ENCODE peak calls at places on chromosomes 1 and 21, in ten cellular contexts. S, C, W, R, L, M, D, G, Q and J are unnamed samples.
A peak's percentile ranks its signal among the peaks of the same experiment; 100 is the strongest.

GRCh38 chr1:96698332-96698983 is 23.1 kb upstream of the PTBP2 start:
- DNase-seq in D (no peak), W (no peak), Q (no peak), S (peak; percentile 52), M (no peak), G (no peak), L (no peak), R (no peak), C (no peak), J (no peak)

GRCh38 chr1:248886237-248886895 is 19.7 kb upstream of the PGBD2 start:
- DNase-seq in Q (no peak), R (no peak), L (peak; percentile 57), S (peak; percentile 48), C (no peak), G (no peak), W (no peak), D (no peak), M (no peak), J (no peak)

GRCh38 chr21:43343095-43343991 is 83.6 kb downstream of the SIK1 start:
- DNase-seq in S (no peak), M (peak; percentile 87), Q (peak; percentile 90), L (no peak), W (peak; percentile 92), C (no peak), G (no peak), R (no peak), D (peak; percentile 91), J (peak; percentile 86)

GRCh38 chr1:55061706-55062321 is 22.5 kb downstream of the PCSK9 start:
- DNase-seq in M (no peak), C (no peak), L (no peak), Q (no peak), G (no peak), D (no peak), W (no peak), R (no peak), S (no peak), J (no peak)

GRCh38 chr1:174405219-174405618 is 42.5 kb upstream of the GPR52 start:
- DNase-seq in C (no peak), G (no peak), R (no peak), S (no peak), L (no peak), Q (no peak), W (no peak), M (no peak), D (no peak), J (no peak)

GRCh38 chr1:46044116-46044515 is 88.3 kb downstream of the PIK3R3 start:
- DNase-seq in G (no peak), Q (no peak), R (no peak), W (no peak), S (no peak), C (no peak), D (no peak), M (no peak), L (no peak), J (no peak)

GRCh38 chr1:94866178-94866822 is 46.1 kb downstream of the SLC44A3 start:
- DNase-seq in W (no peak), R (no peak), L (no peak), M (no peak), C (no peak), D (no peak), Q (no peak), G (no peak), S (peak; percentile 86), J (no peak)

GRCh38 chr21:32364801-32365200 is 28.0 kb downstream of the URB1 start:
- DNase-seq in C (no peak), Q (no peak), M (no peak), L (no peak), W (no peak), R (no peak), G (no peak), D (no peak), S (no peak), J (no peak)

GRCh38 chr21:27085387-27085786 is 118.5 kb upstream of the ADAMTS5 start:
- DNase-seq in L (no peak), R (no peak), S (no peak), M (no peak), C (no peak), D (no peak), W (no peak), Q (no peak), G (no peak), J (no peak)

GRCh38 chr1:64163972-64164371 is 39.5 kb upstream of the UBE2U start:
- DNase-seq in C (no peak), G (no peak), M (no peak), D (no peak), S (peak; percentile 64), R (peak; percentile 37), W (no peak), Q (no peak), L (peak; percentile 49), J (no peak)

GRCh38 chr1:23446644-23447310 is 22.2 kb upstream of the TCEA3 start:
- DNase-seq in M (no peak), W (no peak), D (no peak), L (no peak), C (no peak), G (no peak), R (no peak), Q (no peak), S (no peak), J (no peak)
- H3K4me1 ChIP-seq in M (peaks cover 12% of the 10 kb centered on the region), W (peaks cover 8% of the 10 kb centered on the region), D (peaks cover 26% of the 10 kb centered on the region), L (no peaks in the 10 kb centered on the region), C (peaks cover 11% of the 10 kb centered on the region), G (no peaks in the 10 kb centered on the region), R (no peaks in the 10 kb centered on the region), Q (peaks cover 11% of the 10 kb centered on the region), S (peaks cover 3% of the 10 kb centered on the region), J (no peaks in the 10 kb centered on the region)

GRCh38 chr1:180235502-180236239 is 5.6 kb downstream of the LHX4 start:
- DNase-seq in M (no peak), G (no peak), S (no peak), Q (no peak), W (no peak), D (no peak), R (no peak), L (no peak), C (no peak), J (no peak)

GRCh38 chr1:180232521-180233043 is 2.5 kb downstream of the LHX4 start:
- DNase-seq in M (no peak), D (no peak), G (no peak), C (no peak), S (no peak), W (no peak), Q (no peak), R (no peak), L (no peak), J (no peak)

GRCh38 chr1:180235077-180235501 is 5.0 kb downstream of the LHX4 start:
- DNase-seq in R (no peak), W (no peak), L (no peak), M (no peak), D (no peak), Q (no peak), S (no peak), G (no peak), C (no peak), J (no peak)

GRCh38 chr1:180233191-180234011 is 3.3 kb downstream of the LHX4 start:
- DNase-seq in M (no peak), D (no peak), L (no peak), S (no peak), Q (no peak), W (no peak), G (no peak), C (no peak), R (no peak), J (no peak)

DNA sequence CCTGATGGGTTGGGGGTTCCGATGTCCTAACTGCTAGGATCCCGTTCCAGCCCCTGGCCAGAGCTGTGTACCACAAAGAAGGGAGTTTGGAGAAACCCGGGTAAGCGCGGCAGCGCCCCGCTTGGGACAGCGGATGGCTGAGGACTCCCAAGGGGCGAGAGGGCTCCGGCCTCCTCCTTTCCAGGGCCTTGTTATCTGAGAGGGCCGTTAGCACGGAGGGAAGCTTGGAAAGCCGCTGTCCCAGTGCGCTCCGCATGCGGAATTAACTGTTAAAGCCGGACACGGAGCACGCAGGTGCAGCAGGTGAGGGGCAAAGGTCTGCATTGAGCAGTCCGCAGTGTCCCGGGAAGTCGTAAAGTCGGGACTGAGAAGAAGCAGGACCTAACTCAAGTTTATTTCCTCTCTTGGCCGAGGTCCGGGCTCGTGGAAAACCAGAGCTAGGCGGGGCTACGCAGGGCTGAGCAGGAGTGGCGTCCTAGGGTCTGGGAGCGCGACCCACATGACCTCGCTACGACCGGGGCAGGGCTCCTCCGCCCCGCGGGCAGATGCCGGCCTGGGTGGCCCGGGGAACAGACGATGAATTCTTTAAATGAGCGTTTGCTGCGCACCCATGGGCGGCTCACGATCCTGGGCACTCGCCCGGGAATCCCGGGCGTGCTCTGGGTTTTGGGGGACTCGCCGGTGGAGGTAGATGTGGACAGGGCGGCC is 4.5 kb downstream of the LHX4 start:
- DNase-seq in Q (no peak), M (peak; percentile 59), C (no peak), L (no peak), D (peak; percentile 79), R (no peak), G (no peak), S (no peak), W (peak; percentile 27), J (peak; percentile 68)
- TF ChIP-seq CTCF in Q (no peak), M (no peak), C (no peak), L (no peak), D (no peak), R (no peak), G (no peak), S (no peak), W (no peak), J (no peak)

DNA sequence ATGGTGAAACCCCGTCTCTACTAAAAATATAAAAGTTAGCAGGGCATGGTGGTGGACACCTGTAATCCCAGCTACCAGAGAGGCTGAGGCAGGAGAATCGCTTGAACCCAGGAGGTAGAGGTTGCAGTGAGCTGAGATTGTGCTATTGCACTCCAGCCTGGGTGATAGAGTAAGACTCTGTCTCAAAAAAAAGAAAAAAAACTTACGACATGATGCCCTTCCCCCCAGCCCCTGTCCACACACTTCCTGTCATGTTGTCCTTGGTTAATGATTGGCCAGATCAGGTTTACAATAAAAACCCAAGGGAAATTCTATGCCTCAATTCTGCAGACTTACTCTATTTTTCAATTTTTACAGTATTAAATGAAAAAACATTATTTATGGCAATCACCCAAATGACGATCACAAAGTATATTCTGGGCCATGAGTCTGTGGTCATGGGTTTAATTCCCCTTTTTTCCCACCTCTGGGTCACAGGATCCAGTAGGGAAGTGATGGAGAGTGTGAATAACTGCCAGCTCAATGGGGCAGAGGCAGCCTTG is 90.3 kb downstream of the BCAR3 start:
- DNase-seq in M (no peak), R (no peak), G (peak; percentile 2), S (no peak), D (no peak), Q (no peak), C (no peak), W (peak; percentile 57), L (no peak), J (no peak)
- H3K4me1 ChIP-seq in M (peaks cover 22% of the 10 kb centered on the region), R (peaks cover 15% of the 10 kb centered on the region), G (peaks cover 15% of the 10 kb centered on the region), S (peaks cover 17% of the 10 kb centered on the region), D (peaks cover 9% of the 10 kb centered on the region), Q (peaks cover 7% of the 10 kb centered on the region), C (peaks cover 33% of the 10 kb centered on the region), W (peaks cover 37% of the 10 kb centered on the region), L (no peaks in the 10 kb centered on the region), J (no peaks in the 10 kb centered on the region)

GRCh38 chr21:20739421-20739820 is 258.8 kb upstream of the NCAM2 start:
- DNase-seq in L (peak; percentile 41), C (no peak), S (no peak), R (no peak), G (no peak), M (no peak), Q (no peak), D (no peak), W (no peak), J (no peak)
- TF ChIP-seq CTCF in L (peak; percentile 51), C (no peak), S (no peak), R (no peak), G (no peak), M (no peak), Q (no peak), D (no peak), W (no peak), J (no peak)